ENCODE peak calls at places on chromosomes 2 and 18, in seven cellular contexts. T, E, G, M, H, O and D are unnamed samples.

GRCh38 chr2:227834423-227834822 is 20.8 kb downstream of the CCL20 start:
- DNase-seq in T (no peak), E (no peak), G (no peak), M (no peak), H (no peak), O (no peak), D (no peak)

GRCh38 chr18:48838166-48838775 is 112.5 kb downstream of the SMAD7 start:
- DNase-seq in T (no peak), E (no peak), G (no peak), M (no peak), H (no peak), O (no peak), D (no peak)

GRCh38 chr2:206713770-206714169 is 4.4 kb downstream of the DYTN start:
- DNase-seq in T (no peak), E (no peak), G (peak; percentile 27), M (no peak), H (no peak), O (no peak), D (peak; percentile 21)

GRCh38 chr2:215712850-215713230 is 277.0 kb upstream of the FN1 start:
- DNase-seq in T (no peak), E (no peak), G (no peak), M (no peak), H (no peak), O (peak; percentile 42), D (no peak)

GRCh38 chr2:236954641-236955040 is 131.0 kb upstream of the COPS8 start:
- DNase-seq in T (no peak), E (no peak), G (no peak), M (no peak), H (no peak), O (no peak), D (no peak)

GRCh38 chr2:9092383-9093282 is 89.1 kb upstream of the MBOAT2 start:
- DNase-seq in T (no peak), E (no peak), G (peak; percentile 63), M (no peak), H (no peak), O (no peak), D (no peak)

GRCh38 chr2:27559228-27559627 is 23.6 kb upstream of the ZNF512 start:
- DNase-seq in T (no peak), E (no peak), G (no peak), M (no peak), H (no peak), O (no peak), D (no peak)

GRCh38 chr2:43389581-43390466 is 163.4 kb upstream of the ZFP36L2 start:
- DNase-seq in T (no peak), E (no peak), G (no peak), M (no peak), H (no peak), O (peak; percentile 83), D (no peak)

GRCh38 chr2:118841828-118842461 is 5.5 kb downstream of the EN1 start:
- DNase-seq in T (no peak), E (no peak), G (no peak), M (peak; percentile 48), H (no peak), O (no peak), D (no peak)

GRCh38 chr18:79955302-79956075 is 4.0 kb upstream of the SLC66A2 start:
- DNase-seq in T (no peak), E (no peak), G (no peak), M (no peak), H (no peak), O (no peak), D (no peak)

GRCh38 chr2:195364015-195364965 is 292.7 kb upstream of the SLC39A10 start:
- DNase-seq in T (no peak), E (no peak), G (no peak), M (no peak), H (no peak), O (no peak), D (no peak)

GRCh38 chr2:62201307-62201706 is 5.4 kb downstream of the B3GNT2 start:
- DNase-seq in T (no peak), E (no peak), G (no peak), M (no peak), H (no peak), O (no peak), D (no peak)

GRCh38 chr2:12797815-12798214 is 81.1 kb downstream of the TRIB2 start:
- DNase-seq in T (no peak), E (no peak), G (no peak), M (no peak), H (no peak), O (no peak), D (no peak)

GRCh38 chr18:35707674-35708073 is 126.1 kb downstream of the GALNT1 start:
- DNase-seq in T (no peak), E (no peak), G (no peak), M (no peak), H (no peak), O (no peak), D (no peak)

GRCh38 chr2:167964650-167965404 is 282.6 kb downstream of the STK39 start:
- DNase-seq in T (no peak), E (peak; percentile 27), G (no peak), M (peak; percentile 22), H (no peak), O (peak; percentile 10), D (no peak)

GRCh38 chr2:45045706-45046105 is 36.5 kb upstream of the SIX2 start:
- DNase-seq in T (no peak), E (no peak), G (no peak), M (no peak), H (no peak), O (no peak), D (no peak)

GRCh38 chr2:70981866-70982810 is 3.7 kb downstream of the ANKRD53 start:
- DNase-seq in T (no peak), E (no peak), G (no peak), M (no peak), H (no peak), O (no peak), D (no peak)

GRCh38 chr2:218713922-218714321 is 3.3 kb downstream of the TTLL4 start:
- DNase-seq in T (no peak), E (no peak), G (no peak), M (no peak), H (no peak), O (no peak), D (no peak)

GRCh38 chr2:218718058-218718457 is 7.4 kb downstream of the TTLL4 start:
- DNase-seq in T (no peak), E (no peak), G (no peak), M (no peak), H (no peak), O (no peak), D (no peak)

GRCh38 chr2:218719457-218719856 is 8.8 kb downstream of the TTLL4 start:
- DNase-seq in T (no peak), E (peak; percentile 21), G (no peak), M (no peak), H (no peak), O (no peak), D (no peak)

GRCh38 chr2:218717262-218717661 is 6.6 kb downstream of the TTLL4 start:
- DNase-seq in T (no peak), E (peak; percentile 17), G (no peak), M (no peak), H (no peak), O (no peak), D (no peak)

GRCh38 chr2:218716070-218716469 is 5.4 kb downstream of the TTLL4 start:
- DNase-seq in T (no peak), E (no peak), G (no peak), M (no peak), H (no peak), O (no peak), D (no peak)
- TF ChIP-seq TAF1 in T (no peak), E (no peak), G (no peak), M (no peak), H (no peak), O (no peak), D (no peak)

GRCh38 chr18:57445488-57446319 is 10.5 kb downstream of the ONECUT2 start:
- DNase-seq in T (no peak), E (no peak), G (no peak), M (peak; percentile 51), H (no peak), O (peak; percentile 55), D (no peak)

GRCh38 chr18:57446322-57446721 is 11.1 kb downstream of the ONECUT2 start:
- DNase-seq in T (no peak), E (peak; percentile 55), G (no peak), M (no peak), H (no peak), O (peak; percentile 31), D (no peak)

GRCh38 chr18:57444301-57444759 is 9.2 kb downstream of the ONECUT2 start:
- DNase-seq in T (no peak), E (no peak), G (no peak), M (no peak), H (no peak), O (no peak), D (no peak)

GRCh38 chr18:57443716-57444115 is 8.5 kb downstream of the ONECUT2 start:
- DNase-seq in T (no peak), E (no peak), G (no peak), M (no peak), H (no peak), O (peak; percentile 39), D (no peak)

DNA sequence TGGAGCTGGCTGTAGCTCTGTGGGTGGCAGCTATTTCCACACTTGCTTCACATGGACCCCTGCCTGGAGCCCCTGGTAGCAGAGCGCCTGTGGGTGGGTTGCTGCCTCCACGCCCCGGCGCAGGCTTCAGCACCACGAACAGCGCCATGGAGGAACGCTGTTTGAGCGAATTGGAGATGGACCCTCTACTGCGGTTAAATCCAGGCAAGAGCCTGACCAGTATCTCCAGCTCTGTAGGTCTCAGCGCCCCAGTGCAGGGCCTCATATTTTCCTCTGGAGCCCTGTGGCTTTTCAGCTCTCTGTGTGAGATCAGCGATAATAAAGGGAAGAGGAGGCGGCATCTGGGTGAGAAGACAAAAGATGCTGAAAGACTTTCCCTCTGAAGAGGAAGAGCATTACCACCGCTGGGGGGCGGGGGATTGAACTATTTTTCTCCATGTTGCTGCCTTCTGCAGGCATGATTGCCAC is 12.0 kb downstream of the ONECUT2 start:
- DNase-seq in T (no peak), E (peak; percentile 51), G (no peak), M (no peak), H (no peak), O (no peak), D (no peak)
- TF ChIP-seq TAF1 in T (no peak), E (no peak), G (no peak), M (no peak), H (no peak), O (no peak), D (no peak)

DNA sequence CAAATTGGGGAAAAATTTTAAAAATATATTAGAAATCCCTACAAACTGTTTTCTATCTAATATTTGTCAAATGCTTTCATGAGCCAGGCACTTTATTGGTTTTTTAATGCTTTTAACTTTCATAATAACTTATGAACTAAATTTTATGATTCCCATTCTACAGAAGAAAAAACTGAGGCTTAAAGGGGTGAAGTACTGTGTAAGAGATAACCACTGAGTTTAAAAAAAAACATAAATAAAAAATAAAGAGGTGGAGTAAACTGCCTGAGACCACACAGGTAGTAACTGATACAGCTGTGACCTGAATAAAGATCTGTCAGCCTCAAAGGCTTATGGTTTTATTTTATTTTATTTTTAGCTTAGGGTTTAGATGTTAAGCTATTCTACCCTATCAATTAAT is 24.7 kb downstream of the PNPT1 start:
- DNase-seq in T (no peak), E (no peak), G (no peak), M (no peak), H (no peak), O (no peak), D (no peak)
- TF ChIP-seq TAF1 in T (no peak), E (no peak), G (no peak), M (no peak), H (no peak), O (no peak), D (no peak)

GRCh38 chr2:63680455-63680854 is 91.7 kb downstream of the MDH1 start:
- DNase-seq in T (no peak), E (no peak), G (no peak), M (no peak), H (no peak), O (no peak), D (no peak)
- TF ChIP-seq TAF1 in T (no peak), E (no peak), G (no peak), M (no peak), H (no peak), O (no peak), D (no peak)